ENCODE peak calls at places on chromosomes 6 and 20, in four cellular contexts. U is aorta, Y is body of pancreas, C is suprapubic skin. X is an unnamed sample.

GRCh38 chr6:119324718-119325117 is 24.8 kb downstream of the MAN1A1 start:
- DNase-seq in C (no peak), U (no peak), Y (no peak), X (no peak)

GRCh38 chr6:163950159-163950558 is 535.6 kb downstream of the QKI start:
- DNase-seq in Y (no peak), C (no peak), U (no peak), X (no peak)

GRCh38 chr20:49276201-49276894 is 1.5 kb downstream of the ZNFX1 start:
- DNase-seq in C (no peak), U (no peak), Y (no peak), X (no peak)

GRCh38 chr6:158370805-158371204 is 58.5 kb downstream of the TULP4 start:
- DNase-seq in C (no peak), Y (no peak), U (no peak), X (no peak)

GRCh38 chr6:43719511-43719910 is 31.9 kb upstream of the MRPS18A start:
- DNase-seq in U (peak), C (no peak), Y (no peak), X (no peak)

GRCh38 chr6:165931675-165932074 is 236.0 kb downstream of the TBXT start:
- DNase-seq in C (no peak), U (no peak), Y (no peak), X (no peak)

GRCh38 chr6:169160855-169161560 is 92.6 kb downstream of the THBS2 start:
- DNase-seq in C (no peak), U (no peak), Y (no peak), X (peak)

GRCh38 chr6:79384845-79385244 is 150.4 kb upstream of the HMGN3 start:
- DNase-seq in Y (no peak), C (no peak), U (no peak), X (no peak)

GRCh38 chr6:5729813-5730212 is 276.9 kb downstream of the NRN1 start:
- DNase-seq in Y (no peak), U (no peak), C (no peak), X (no peak)
- H3K27ac ChIP-seq in Y (no peak), U (no peak), C (no peak), X (no peak)

GRCh38 chr20:1994627-1995026 is 769 bp upstream of the PDYN start:
- DNase-seq in Y (no peak), U (no peak), C (no peak), X (peak)
- H3K4me3 ChIP-seq in Y (no peak), U (no peak), C (no peak), X (no peak)

GRCh38 chr6:10441655-10442009 is 26.8 kb upstream of the TFAP2A start:
- DNase-seq in C (no peak), Y (no peak), U (no peak), X (no peak)
- H3K27ac ChIP-seq in C (peak), Y (no peak), U (no peak), X (no peak)

GRCh38 chr6:167113935-167114910 is 8.7 kb upstream of the CCR6 start:
- DNase-seq in U (no peak), C (no peak), Y (no peak), X (no peak)

GRCh38 chr6:167118006-167118405 is 4.9 kb upstream of the CCR6 start:
- DNase-seq in U (no peak), C (no peak), Y (no peak), X (no peak)

GRCh38 chr6:167116838-167117228 is 6.1 kb upstream of the CCR6 start:
- DNase-seq in Y (no peak), U (no peak), C (no peak), X (no peak)

GRCh38 chr6:167115054-167115453 is 7.8 kb upstream of the CCR6 start:
- DNase-seq in Y (no peak), U (no peak), C (no peak), X (no peak)

DNA sequence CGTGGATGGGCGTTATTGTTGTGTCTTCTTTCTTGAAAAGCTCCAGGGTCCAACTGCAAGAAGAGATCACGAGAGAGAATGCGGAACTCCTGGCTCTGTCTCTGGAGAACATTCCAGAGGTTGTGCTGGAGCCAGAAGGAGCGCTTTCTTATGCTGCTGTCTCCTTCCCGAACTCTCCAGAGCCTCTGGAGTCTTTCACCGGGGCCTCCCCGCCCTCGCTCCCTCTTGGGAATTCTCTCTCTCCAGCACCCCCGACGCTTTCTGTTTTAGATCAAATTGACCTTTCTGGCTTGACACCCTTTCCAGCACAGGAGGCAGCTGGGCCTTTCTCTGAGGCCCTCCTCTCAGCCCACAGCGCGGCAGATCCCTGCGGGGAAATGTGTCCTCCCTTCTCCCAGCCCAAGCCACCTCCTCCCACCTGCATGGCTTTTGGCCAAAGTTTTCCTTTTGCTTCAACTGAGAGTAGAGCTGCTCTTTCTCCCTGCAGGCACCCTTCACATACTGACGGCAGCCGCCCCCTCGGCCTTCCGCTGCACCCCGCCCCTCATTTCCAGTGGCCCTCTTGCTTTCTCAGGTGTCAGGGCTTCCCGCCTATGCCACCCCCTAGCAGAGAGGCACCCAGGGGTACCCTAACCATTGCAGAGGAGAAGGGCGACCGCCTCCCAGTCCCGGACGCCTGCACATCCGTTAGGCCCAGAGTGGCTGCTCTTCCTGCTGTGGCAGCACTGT is 6.6 kb upstream of the CCR6 start:
- DNase-seq in Y (peak), C (no peak), U (no peak), X (no peak)
- H3K4me3 ChIP-seq in Y (no peak), C (peak), U (no peak), X (peak)

GRCh38 chr6:121439456-121440250 is 4.2 kb downstream of the GJA1 start:
- DNase-seq in C (no peak), Y (no peak), U (no peak), X (no peak)

GRCh38 chr6:121436966-121437756 is 1.7 kb downstream of the GJA1 start:
- DNase-seq in Y (peak), C (peak), U (peak), X (no peak)

GRCh38 chr6:121436172-121436965 is 923 bp downstream of the GJA1 start:
- DNase-seq in U (no peak), C (no peak), Y (no peak), X (no peak)

GRCh38 chr6:121435444-121436069 is at the start of gene GJA1:
- DNase-seq in Y (no peak), C (no peak), U (peak), X (no peak)

GRCh38 chr6:121437861-121438651 is 2.6 kb downstream of the GJA1 start:
- DNase-seq in Y (peak), C (no peak), U (no peak), X (no peak)
- H3K27ac ChIP-seq in Y (peak), C (peak), U (peak), X (peak)

DNA sequence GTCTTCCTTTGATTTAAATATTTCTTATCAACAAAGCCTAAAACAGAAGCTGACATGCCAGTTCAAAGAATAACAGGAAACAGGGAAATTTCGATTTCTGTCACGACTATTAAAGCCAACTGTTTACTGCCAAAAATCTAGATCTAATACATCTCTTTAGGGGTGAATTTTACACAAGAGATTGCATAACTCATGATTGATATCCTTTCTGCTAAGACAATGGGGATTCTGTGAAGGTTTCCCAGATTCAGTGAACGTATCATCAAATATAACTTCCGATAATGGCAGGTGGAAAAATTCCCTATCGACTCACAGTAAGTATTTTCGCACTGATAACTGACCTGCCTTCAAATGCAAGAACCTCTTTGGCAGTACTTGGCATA is 42.9 kb downstream of the NHSL1 start:
- DNase-seq in Y (no peak), C (no peak), U (no peak), X (no peak)
- H3K4me3 ChIP-seq in Y (no peak), C (peak), U (no peak), X (no peak)